ENCODE peak calls at places on chromosomes 11 and 22, in ten cellular contexts. I is tibial artery; W is caudate nucleus; L is activated B cell treated with CpG ODN at 0.5 μM for 24 hours; D is activated naive CD8-positive, alpha-beta T cell treated with anti-CD3 and anti-CD28 coated beads, Interleukin-2, amount 50 U/mL, for 24 hours; P is SW 1271; S is NCI-H748 treated with DMSO at 0.1 percent for 48 hours; M is NCI-H2227 treated with DMSO at 0.1 percent for 48 hours; T is nephron progenitor cell; E is neural crest cell. K is an unnamed sample.

GRCh38 chr22:25101986-25102385 is 97.7 kb upstream of the CRYBB3 start:
- DNase-seq in T (no peak), L (no peak), D (no peak), P (no peak), I (no peak), M (no peak), S (no peak), W (no peak), E (no peak), K (no peak)

GRCh38 chr22:23080542-23081290 is 10.4 kb downstream of the GNAZ start:
- DNase-seq in I (no peak), P (no peak), E (no peak), W (no peak), M (no peak), L (no peak), S (no peak), T (no peak), D (peak), K (no peak)

GRCh38 chr22:29260601-29261315 is 7.0 kb downstream of the RHBDD3 start:
- DNase-seq in L (no peak), D (no peak), E (no peak), P (no peak), S (no peak), I (no peak), W (no peak), M (no peak), T (no peak), K (no peak)

GRCh38 chr22:50418624-50419023 is 56.2 kb downstream of the SBF1 start:
- DNase-seq in E (no peak), M (no peak), T (no peak), D (no peak), W (peak), L (no peak), P (no peak), S (no peak), I (no peak), K (no peak)

GRCh38 chr11:72338741-72339140 is 94.8 kb upstream of the PHOX2A start:
- DNase-seq in P (no peak), D (no peak), T (no peak), L (no peak), S (no peak), I (no peak), M (no peak), E (no peak), W (no peak), K (no peak)

GRCh38 chr11:119788911-119789560 is 60.0 kb upstream of the NECTIN1 start:
- DNase-seq in W (no peak), D (no peak), L (no peak), M (no peak), E (no peak), P (no peak), T (no peak), I (no peak), S (no peak), K (no peak)

GRCh38 chr11:119673389-119674336 is 55.3 kb downstream of the NECTIN1 start:
- DNase-seq in S (no peak), P (no peak), M (no peak), W (no peak), I (no peak), D (peak), E (no peak), L (peak), T (no peak), K (no peak)

GRCh38 chr11:47440054-47440476 is 8.9 kb downstream of the RAPSN start:
- DNase-seq in I (no peak), D (no peak), L (no peak), M (no peak), W (no peak), E (no peak), P (no peak), S (no peak), T (no peak), K (no peak)

GRCh38 chr11:15418887-15419286 is 304.2 kb downstream of the INSC start:
- DNase-seq in T (no peak), W (no peak), S (no peak), D (no peak), L (no peak), E (no peak), I (no peak), M (no peak), P (no peak), K (no peak)

GRCh38 chr11:132981146-132981956 is 551.0 kb downstream of the OPCML start:
- DNase-seq in T (no peak), I (no peak), M (no peak), P (no peak), L (no peak), D (no peak), W (no peak), E (no peak), S (no peak), K (no peak)

GRCh38 chr11:92979176-92979575 is 9.7 kb downstream of the MTNR1B start:
- DNase-seq in D (no peak), S (no peak), M (no peak), T (no peak), W (no peak), I (no peak), L (no peak), P (no peak), E (no peak), K (no peak)

GRCh38 chr22:49525776-49526535 is 301.7 kb downstream of the BRD1 start:
- DNase-seq in M (no peak), S (no peak), E (no peak), I (no peak), D (no peak), P (no peak), L (no peak), W (peak), T (no peak), K (no peak)

GRCh38 chr11:77345621-77346020 is 44.1 kb upstream of the GDPD4 start:
- DNase-seq in W (no peak), L (no peak), E (no peak), T (no peak), M (no peak), I (no peak), S (no peak), P (no peak), D (no peak), K (no peak)

GRCh38 chr22:47446821-47447810 is 684.7 kb downstream of the TBC1D22A start:
- DNase-seq in M (no peak), W (no peak), T (no peak), S (no peak), L (no peak), I (no peak), P (no peak), E (no peak), D (no peak), K (no peak)

GRCh38 chr11:118691926-118692830 is 12.7 kb upstream of the TREH start:
- DNase-seq in W (no peak), L (no peak), E (no peak), D (peak), M (no peak), P (no peak), T (no peak), I (no peak), S (no peak), K (no peak)

GRCh38 chr22:49517211-49517610 is 310.5 kb downstream of the BRD1 start:
- DNase-seq in D (no peak), L (no peak), P (no peak), W (no peak), M (no peak), I (no peak), T (no peak), E (no peak), S (no peak), K (no peak)

GRCh38 chr11:19980957-19981669 is 179.2 kb downstream of the DBX1 start:
- DNase-seq in L (no peak), T (no peak), P (no peak), M (no peak), S (peak), E (no peak), W (no peak), I (peak), D (no peak), K (no peak)

GRCh38 chr11:32290783-32291182 is 144.6 kb downstream of the WT1 start:
- DNase-seq in T (no peak), D (no peak), M (no peak), I (no peak), L (no peak), S (no peak), P (no peak), W (peak), E (peak), K (no peak)

GRCh38 chr22:23762866-23763578 is at the start of gene C22orf15:
- DNase-seq in L (no peak), S (no peak), M (no peak), D (peak), P (peak), E (no peak), T (peak), W (no peak), I (no peak), K (no peak)

GRCh38 chr11:18749681-18750319 is 23.8 kb upstream of the IGSF22 start:
- DNase-seq in D (no peak), P (peak), S (no peak), W (peak), M (no peak), L (no peak), I (peak), E (no peak), T (no peak), K (peak)

GRCh38 chr11:223921-224320 is 12.2 kb downstream of the SIRT3 start:
- DNase-seq in E (no peak), L (no peak), I (no peak), D (no peak), T (no peak), P (no peak), W (no peak), S (no peak), M (no peak), K (no peak)

GRCh38 chr11:47111318-47111804 is 65.3 kb downstream of the ARFGAP2 start:
- DNase-seq in M (no peak), I (no peak), P (no peak), S (peak), W (no peak), D (no peak), E (no peak), T (no peak), L (no peak), K (no peak)

GRCh38 chr22:43470218-43470617 is 58.4 kb downstream of the MPPED1 start:
- DNase-seq in P (no peak), M (no peak), T (no peak), S (no peak), E (no peak), W (no peak), L (no peak), I (no peak), D (no peak), K (no peak)

GRCh38 chr22:23359583-23360123 is 179.3 kb downstream of the BCR start:
- DNase-seq in P (no peak), W (no peak), E (no peak), L (no peak), I (no peak), T (no peak), D (no peak), S (no peak), M (no peak), K (no peak)

GRCh38 chr11:130485983-130486970 is 37.8 kb downstream of the ADAMTS15 start:
- DNase-seq in W (no peak), L (no peak), I (no peak), E (no peak), P (no peak), S (no peak), T (no peak), M (no peak), D (no peak), K (no peak)

K was measured in glomerular endothelial cell.